ENCODE peak calls at places on chromosome X, in six cellular contexts. S, O, M, W, D and B are unnamed samples.
A peak's percentile ranks its signal among the peaks of the same experiment; 100 is the strongest.

GRCh38 chrX:65241059-65241721 is 264.9 kb upstream of the ZC4H2 start:
- DNase-seq in S (no peak), O (no peak), M (no peak), W (no peak), D (no peak), B (no peak)

GRCh38 chrX:66634272-66634671 is 4.6 kb downstream of the EDA2R start:
- DNase-seq in S (no peak), O (no peak), M (no peak), W (no peak), D (no peak), B (no peak)

GRCh38 chrX:153722704-153723350 is 1.4 kb downstream of the BCAP31 start:
- DNase-seq in S (peak; percentile 74), O (peak; percentile 25), M (no peak), W (no peak), D (no peak), B (no peak)

GRCh38 chrX:13752141-13752540 is 17.6 kb downstream of the OFD1 start:
- DNase-seq in S (peak; percentile 82), O (no peak), M (no peak), W (no peak), D (no peak), B (no peak)

GRCh38 chrX:39946822-39947221 is 150.9 kb downstream of the BCOR start:
- DNase-seq in S (peak; percentile 77), O (no peak), M (no peak), W (peak; percentile 79), D (no peak), B (peak; percentile 47)

GRCh38 chrX:148498067-148498466 is 2.4 kb upstream of the AFF2 start:
- DNase-seq in S (no peak), O (no peak), M (no peak), W (no peak), D (no peak), B (no peak)

GRCh38 chrX:100654256-100654655 is 10.3 kb downstream of the SRPX2 start:
- DNase-seq in S (peak; percentile 53), O (peak; percentile 18), M (no peak), W (no peak), D (no peak), B (no peak)

GRCh38 chrX:17078031-17078730 is 131.7 kb downstream of the REPS2 start:
- DNase-seq in S (peak; percentile 42), O (no peak), M (no peak), W (peak; percentile 48), D (no peak), B (peak; percentile 20)

GRCh38 chrX:2831471-2832228 is 2.9 kb downstream of the GYG2 start:
- DNase-seq in S (no peak), O (no peak), M (no peak), W (no peak), D (no peak), B (no peak)
- H3K4me3 ChIP-seq in S (no peak overlapping the region), O (no peak overlapping the region), M (no peak overlapping the region), W (no peak overlapping the region), D (no peak overlapping the region), B (no peak overlapping the region)

DNA sequence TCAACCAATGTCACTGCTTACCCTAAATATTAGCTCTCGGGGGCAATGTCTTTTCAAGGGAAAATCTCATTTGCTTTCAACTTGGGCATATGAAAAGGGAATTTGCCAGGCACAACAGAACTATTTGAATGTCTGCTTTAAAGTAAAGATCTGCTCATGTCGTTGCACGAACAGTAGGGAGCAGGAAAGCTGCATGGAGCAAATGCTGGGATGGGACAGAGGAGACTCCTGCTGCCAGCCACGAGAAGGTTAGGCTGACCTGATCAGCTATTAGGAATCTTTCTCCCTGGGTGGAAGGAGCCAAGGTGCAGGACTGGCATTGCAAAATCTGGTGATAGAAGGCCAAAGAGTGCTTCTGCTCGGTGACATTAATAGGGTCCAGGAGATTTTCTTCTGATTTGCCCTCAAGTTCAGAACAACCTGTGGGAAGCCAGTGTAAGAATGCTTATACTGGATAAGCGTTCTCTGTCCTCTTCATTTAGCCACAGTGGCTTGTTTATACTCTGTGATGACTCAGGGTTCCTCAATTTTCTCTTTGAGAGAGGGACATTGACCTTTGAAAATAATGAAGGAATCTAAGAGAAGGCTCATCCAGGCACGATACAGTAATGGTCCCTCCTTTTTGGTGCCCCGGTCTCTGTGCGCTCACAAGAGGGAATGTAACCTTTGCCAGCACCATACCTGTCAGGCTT is 22.9 kb downstream of the FHL1 start:
- DNase-seq in S (no peak), O (no peak), M (peak; percentile 42), W (peak; percentile 53), D (peak; percentile 28), B (no peak)
- TF ChIP-seq CTCF in S (no peak), O (no peak), M (no peak), W (peak; percentile 39), D (peak; percentile 39), B (peak; percentile 39)

GRCh38 chrX:77447339-77448149 is at the start of gene FGF16:
- DNase-seq in S (no peak), O (no peak), M (no peak), W (no peak), D (no peak), B (no peak)
- H3K4me3 ChIP-seq in S (no peak within 1 kb of the TSS), O (no peak within 1 kb of the TSS), M (no peak within 1 kb of the TSS), W (peak within 1 kb of the TSS; percentile 31), D (peak within 1 kb of the TSS; percentile 7), B (peak within 1 kb of the TSS; percentile 23)

GRCh38 chrX:115147220-115147619 is 42.0 kb upstream of the RBMXL3 start:
- DNase-seq in S (peak; percentile 57), O (peak; percentile 6), M (no peak), W (peak; percentile 29), D (no peak), B (no peak)
- TF ChIP-seq CTCF in S (peak; percentile 67), O (peak; percentile 47), M (peak; percentile 35), W (peak; percentile 44), D (peak; percentile 51), B (peak; percentile 19)

GRCh38 chrX:118734909-118735308 is 7.5 kb downstream of the IL13RA1 start:
- DNase-seq in S (no peak), O (no peak), M (no peak), W (no peak), D (no peak), B (no peak)

GRCh38 chrX:118740276-118740889 is 13.0 kb downstream of the IL13RA1 start:
- DNase-seq in S (no peak), O (no peak), M (no peak), W (no peak), D (no peak), B (no peak)

GRCh38 chrX:118742176-118742575 is 14.8 kb downstream of the IL13RA1 start:
- DNase-seq in S (no peak), O (no peak), M (no peak), W (no peak), D (no peak), B (no peak)

GRCh38 chrX:118739577-118739976 is 12.2 kb downstream of the IL13RA1 start:
- DNase-seq in S (no peak), O (no peak), M (no peak), W (no peak), D (no peak), B (no peak)

DNA sequence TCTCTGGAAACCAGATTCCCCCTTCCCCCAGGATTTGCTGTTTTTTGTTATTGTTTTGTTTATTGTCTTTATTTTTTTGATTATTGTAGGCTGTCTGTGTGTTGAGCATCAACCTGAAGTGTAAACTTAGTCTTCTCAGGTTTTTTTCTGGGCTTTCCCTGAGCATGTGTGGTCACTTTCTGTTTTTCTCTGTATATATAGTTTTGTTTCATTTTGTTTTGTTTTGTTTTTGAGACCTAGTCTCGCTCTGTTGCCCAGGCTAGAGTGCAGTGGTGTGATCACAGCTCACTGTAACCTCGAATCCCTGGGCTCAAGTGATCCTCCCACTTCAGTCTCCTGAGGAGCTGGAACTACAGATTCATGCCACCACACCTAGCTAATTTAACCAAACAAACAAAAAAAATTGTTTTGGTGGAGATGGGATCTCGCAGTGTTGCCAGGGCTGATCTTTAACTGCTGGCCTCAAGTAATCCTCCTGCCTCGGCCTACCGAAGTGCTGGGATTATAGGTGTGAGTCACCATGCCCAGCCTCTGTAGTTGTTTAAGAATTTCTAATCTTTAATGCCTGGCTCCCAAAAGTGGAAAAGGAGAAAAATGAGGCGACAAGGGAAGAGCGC is 9.1 kb downstream of the IL13RA1 start:
- DNase-seq in S (no peak), O (no peak), M (no peak), W (no peak), D (no peak), B (no peak)
- H3K4me3 ChIP-seq in S (no peak overlapping the region), O (no peak overlapping the region), M (no peak overlapping the region), W (no peak overlapping the region), D (no peak overlapping the region), B (no peak overlapping the region)

DNA sequence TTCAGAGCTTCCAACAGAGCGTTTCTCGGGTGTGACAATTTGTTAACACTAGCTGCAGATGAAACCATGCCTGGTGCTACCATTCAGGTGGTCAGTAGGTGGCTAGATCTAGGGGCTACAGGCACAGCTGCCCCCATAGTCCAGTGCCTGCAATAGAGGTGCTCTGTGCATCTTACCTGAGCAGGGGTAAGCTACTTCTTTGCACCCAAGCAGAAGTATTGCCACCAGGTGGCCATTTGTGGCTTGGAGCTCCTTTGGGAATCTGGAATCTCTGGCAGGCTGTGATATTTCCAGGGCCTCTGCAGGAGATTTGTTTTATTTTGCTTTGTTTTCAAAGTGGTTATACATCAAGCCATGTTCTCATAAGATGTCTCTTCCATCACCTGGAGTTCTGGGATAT is 170.7 kb upstream of the PUDP start:
- DNase-seq in S (peak; percentile 9), O (no peak), M (no peak), W (no peak), D (no peak), B (no peak)
- TF ChIP-seq CTCF in S (peak; percentile 31), O (no peak), M (no peak), W (no peak), D (no peak), B (no peak)

GRCh38 chrX:129780441-129781105 is 824 bp downstream of the SASH3 start:
- DNase-seq in S (no peak), O (no peak), M (no peak), W (no peak), D (no peak), B (no peak)
- H3K4me3 ChIP-seq in S (no peak overlapping the region), O (no peak overlapping the region), M (no peak overlapping the region), W (no peak overlapping the region), D (no peak overlapping the region), B (no peak overlapping the region)

DNA sequence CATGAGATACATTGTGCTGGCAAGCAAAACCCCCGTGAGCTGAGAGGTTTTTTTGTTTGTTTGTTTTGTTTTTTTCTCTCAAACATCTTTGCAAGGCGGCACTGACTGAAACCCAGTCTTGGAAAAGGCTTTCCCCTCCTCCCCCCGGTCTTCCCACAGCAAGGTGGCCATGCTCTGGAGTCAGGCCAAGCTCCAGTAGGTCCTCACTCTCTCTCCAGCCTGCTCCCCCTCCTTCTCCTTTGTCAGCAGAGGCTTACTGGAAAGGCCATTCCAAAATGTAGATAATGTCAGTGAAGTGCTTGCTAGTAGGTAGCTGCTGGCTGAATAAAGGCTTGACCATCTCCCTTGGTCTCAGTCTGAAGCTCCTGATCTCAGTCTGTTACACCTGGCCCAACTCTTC is 32.6 kb downstream of the FRMPD3 start:
- DNase-seq in S (no peak), O (no peak), M (no peak), W (no peak), D (peak; percentile 86), B (no peak)
- TF ChIP-seq CTCF in S (no peak), O (no peak), M (no peak), W (no peak), D (no peak), B (no peak)

GRCh38 chrX:118974908-118975671 is 672 bp downstream of the LONRF3 start:
- DNase-seq in S (peak; percentile 43), O (no peak), M (peak; percentile 31), W (no peak), D (peak; percentile 53), B (no peak)
- H3K4me3 ChIP-seq in S (peak overlapping the region; percentile 78), O (peak overlapping the region; percentile 76), M (peak overlapping the region; percentile 33), W (peak overlapping the region; percentile 10), D (peak overlapping the region; percentile 51), B (peak overlapping the region; percentile 15)